ENCODE peak calls at places on chromosomes 5 and 9, in six cellular contexts. One of them, this sample, is unnamed.

GRCh38 chr5:158155087-158155486 is 296.1 kb upstream of the CLINT1 start:
- ATAC-seq in right lobe of liver: no peak
- ATAC-seq in activated naive CD8-positive, alpha-beta T cell treated with anti-CD3 and anti-CD28 coated beads, Interleukin-2, amount 10 ng/mL, durations not matched to agents 7 days and 5 days: no peak
- ATAC-seq in activated CD8-positive, alpha-beta memory T cell treated with anti-CD3 and anti-CD28 coated beads, Interleukin-2, amount 10 ng/mL, durations not matched to agents 7 days and 5 days: no peak
- ATAC-seq in psoas muscle: no peak
- ATAC-seq in foreskin keratinocyte: no peak
- ATAC-seq in this sample: no peak

GRCh38 chr5:124536333-124536732 is 210.1 kb downstream of the ZNF608 start:
- ATAC-seq in right lobe of liver: peak
- ATAC-seq in activated naive CD8-positive, alpha-beta T cell treated with anti-CD3 and anti-CD28 coated beads, Interleukin-2, amount 10 ng/mL, durations not matched to agents 7 days and 5 days: no peak
- ATAC-seq in activated CD8-positive, alpha-beta memory T cell treated with anti-CD3 and anti-CD28 coated beads, Interleukin-2, amount 10 ng/mL, durations not matched to agents 7 days and 5 days: no peak
- ATAC-seq in psoas muscle: no peak
- ATAC-seq in foreskin keratinocyte: no peak
- ATAC-seq in this sample: no peak

GRCh38 chr5:107518219-107519015 is 152.3 kb downstream of the EFNA5 start:
- ATAC-seq in right lobe of liver: no peak
- ATAC-seq in activated naive CD8-positive, alpha-beta T cell treated with anti-CD3 and anti-CD28 coated beads, Interleukin-2, amount 10 ng/mL, durations not matched to agents 7 days and 5 days: no peak
- ATAC-seq in activated CD8-positive, alpha-beta memory T cell treated with anti-CD3 and anti-CD28 coated beads, Interleukin-2, amount 10 ng/mL, durations not matched to agents 7 days and 5 days: no peak
- ATAC-seq in psoas muscle: no peak
- ATAC-seq in foreskin keratinocyte: no peak
- ATAC-seq in this sample: no peak

GRCh38 chr5:104652271-104652861 is 1089.8 kb upstream of the NUDT12 start:
- ATAC-seq in right lobe of liver: no peak
- ATAC-seq in activated naive CD8-positive, alpha-beta T cell treated with anti-CD3 and anti-CD28 coated beads, Interleukin-2, amount 10 ng/mL, durations not matched to agents 7 days and 5 days: no peak
- ATAC-seq in activated CD8-positive, alpha-beta memory T cell treated with anti-CD3 and anti-CD28 coated beads, Interleukin-2, amount 10 ng/mL, durations not matched to agents 7 days and 5 days: no peak
- ATAC-seq in psoas muscle: no peak
- ATAC-seq in foreskin keratinocyte: peak
- ATAC-seq in this sample: no peak

GRCh38 chr9:126589349-126589748 is 24.4 kb upstream of the LMX1B start:
- ATAC-seq in right lobe of liver: no peak
- ATAC-seq in activated naive CD8-positive, alpha-beta T cell treated with anti-CD3 and anti-CD28 coated beads, Interleukin-2, amount 10 ng/mL, durations not matched to agents 7 days and 5 days: no peak
- ATAC-seq in activated CD8-positive, alpha-beta memory T cell treated with anti-CD3 and anti-CD28 coated beads, Interleukin-2, amount 10 ng/mL, durations not matched to agents 7 days and 5 days: no peak
- ATAC-seq in psoas muscle: no peak
- ATAC-seq in foreskin keratinocyte: no peak
- ATAC-seq in this sample: no peak

GRCh38 chr9:78383130-78383529 is 86.2 kb downstream of the PSAT1 start:
- ATAC-seq in right lobe of liver: no peak
- ATAC-seq in activated naive CD8-positive, alpha-beta T cell treated with anti-CD3 and anti-CD28 coated beads, Interleukin-2, amount 10 ng/mL, durations not matched to agents 7 days and 5 days: no peak
- ATAC-seq in activated CD8-positive, alpha-beta memory T cell treated with anti-CD3 and anti-CD28 coated beads, Interleukin-2, amount 10 ng/mL, durations not matched to agents 7 days and 5 days: no peak
- ATAC-seq in psoas muscle: no peak
- ATAC-seq in foreskin keratinocyte: no peak
- ATAC-seq in this sample: no peak

GRCh38 chr9:535356-535755 is 306.1 kb upstream of the DMRT1 start:
- ATAC-seq in right lobe of liver: no peak
- ATAC-seq in activated naive CD8-positive, alpha-beta T cell treated with anti-CD3 and anti-CD28 coated beads, Interleukin-2, amount 10 ng/mL, durations not matched to agents 7 days and 5 days: no peak
- ATAC-seq in activated CD8-positive, alpha-beta memory T cell treated with anti-CD3 and anti-CD28 coated beads, Interleukin-2, amount 10 ng/mL, durations not matched to agents 7 days and 5 days: no peak
- ATAC-seq in psoas muscle: no peak
- ATAC-seq in foreskin keratinocyte: no peak
- ATAC-seq in this sample: no peak

GRCh38 chr9:115694014-115694413 is 459.6 kb upstream of the PAPPA start:
- ATAC-seq in right lobe of liver: no peak
- ATAC-seq in activated naive CD8-positive, alpha-beta T cell treated with anti-CD3 and anti-CD28 coated beads, Interleukin-2, amount 10 ng/mL, durations not matched to agents 7 days and 5 days: no peak
- ATAC-seq in activated CD8-positive, alpha-beta memory T cell treated with anti-CD3 and anti-CD28 coated beads, Interleukin-2, amount 10 ng/mL, durations not matched to agents 7 days and 5 days: no peak
- ATAC-seq in psoas muscle: peak
- ATAC-seq in foreskin keratinocyte: no peak
- ATAC-seq in this sample: no peak

GRCh38 chr5:132905938-132906337 is 32.5 kb downstream of the LEAP2 start:
- ATAC-seq in right lobe of liver: peak
- ATAC-seq in activated naive CD8-positive, alpha-beta T cell treated with anti-CD3 and anti-CD28 coated beads, Interleukin-2, amount 10 ng/mL, durations not matched to agents 7 days and 5 days: no peak
- ATAC-seq in activated CD8-positive, alpha-beta memory T cell treated with anti-CD3 and anti-CD28 coated beads, Interleukin-2, amount 10 ng/mL, durations not matched to agents 7 days and 5 days: no peak
- ATAC-seq in psoas muscle: peak
- ATAC-seq in foreskin keratinocyte: peak
- ATAC-seq in this sample: no peak

GRCh38 chr9:109098960-109099308 is 20.8 kb downstream of the TMEM245 start:
- ATAC-seq in right lobe of liver: peak
- ATAC-seq in activated naive CD8-positive, alpha-beta T cell treated with anti-CD3 and anti-CD28 coated beads, Interleukin-2, amount 10 ng/mL, durations not matched to agents 7 days and 5 days: no peak
- ATAC-seq in activated CD8-positive, alpha-beta memory T cell treated with anti-CD3 and anti-CD28 coated beads, Interleukin-2, amount 10 ng/mL, durations not matched to agents 7 days and 5 days: no peak
- ATAC-seq in psoas muscle: peak
- ATAC-seq in foreskin keratinocyte: no peak
- ATAC-seq in this sample: no peak

GRCh38 chr5:23269981-23270380 is 237.4 kb upstream of the PRDM9 start:
- ATAC-seq in right lobe of liver: no peak
- ATAC-seq in activated naive CD8-positive, alpha-beta T cell treated with anti-CD3 and anti-CD28 coated beads, Interleukin-2, amount 10 ng/mL, durations not matched to agents 7 days and 5 days: no peak
- ATAC-seq in activated CD8-positive, alpha-beta memory T cell treated with anti-CD3 and anti-CD28 coated beads, Interleukin-2, amount 10 ng/mL, durations not matched to agents 7 days and 5 days: no peak
- ATAC-seq in psoas muscle: no peak
- ATAC-seq in foreskin keratinocyte: peak
- ATAC-seq in this sample: no peak

GRCh38 chr5:76074487-76074886 is 8.7 kb upstream of the SV2C start:
- ATAC-seq in right lobe of liver: no peak
- ATAC-seq in activated naive CD8-positive, alpha-beta T cell treated with anti-CD3 and anti-CD28 coated beads, Interleukin-2, amount 10 ng/mL, durations not matched to agents 7 days and 5 days: peak
- ATAC-seq in activated CD8-positive, alpha-beta memory T cell treated with anti-CD3 and anti-CD28 coated beads, Interleukin-2, amount 10 ng/mL, durations not matched to agents 7 days and 5 days: peak
- ATAC-seq in psoas muscle: no peak
- ATAC-seq in foreskin keratinocyte: no peak
- ATAC-seq in this sample: peak

GRCh38 chr5:175253597-175253996 is 190.4 kb downstream of the DRD1 start:
- ATAC-seq in right lobe of liver: no peak
- ATAC-seq in activated naive CD8-positive, alpha-beta T cell treated with anti-CD3 and anti-CD28 coated beads, Interleukin-2, amount 10 ng/mL, durations not matched to agents 7 days and 5 days: no peak
- ATAC-seq in activated CD8-positive, alpha-beta memory T cell treated with anti-CD3 and anti-CD28 coated beads, Interleukin-2, amount 10 ng/mL, durations not matched to agents 7 days and 5 days: no peak
- ATAC-seq in psoas muscle: no peak
- ATAC-seq in foreskin keratinocyte: peak
- ATAC-seq in this sample: peak

GRCh38 chr5:68087866-68088265 is 127.7 kb upstream of the PIK3R1 start:
- ATAC-seq in right lobe of liver: peak
- ATAC-seq in activated naive CD8-positive, alpha-beta T cell treated with anti-CD3 and anti-CD28 coated beads, Interleukin-2, amount 10 ng/mL, durations not matched to agents 7 days and 5 days: no peak
- ATAC-seq in activated CD8-positive, alpha-beta memory T cell treated with anti-CD3 and anti-CD28 coated beads, Interleukin-2, amount 10 ng/mL, durations not matched to agents 7 days and 5 days: no peak
- ATAC-seq in psoas muscle: no peak
- ATAC-seq in foreskin keratinocyte: no peak
- ATAC-seq in this sample: no peak

GRCh38 chr9:112169368-112169767 is 5.7 kb downstream of the SUSD1 start:
- ATAC-seq in right lobe of liver: no peak
- ATAC-seq in activated naive CD8-positive, alpha-beta T cell treated with anti-CD3 and anti-CD28 coated beads, Interleukin-2, amount 10 ng/mL, durations not matched to agents 7 days and 5 days: no peak
- ATAC-seq in activated CD8-positive, alpha-beta memory T cell treated with anti-CD3 and anti-CD28 coated beads, Interleukin-2, amount 10 ng/mL, durations not matched to agents 7 days and 5 days: no peak
- ATAC-seq in psoas muscle: no peak
- ATAC-seq in foreskin keratinocyte: peak
- ATAC-seq in this sample: no peak

GRCh38 chr5:72503888-72504491 is 3.2 kb downstream of the ZNF366 start:
- ATAC-seq in right lobe of liver: peak
- ATAC-seq in activated naive CD8-positive, alpha-beta T cell treated with anti-CD3 and anti-CD28 coated beads, Interleukin-2, amount 10 ng/mL, durations not matched to agents 7 days and 5 days: no peak
- ATAC-seq in activated CD8-positive, alpha-beta memory T cell treated with anti-CD3 and anti-CD28 coated beads, Interleukin-2, amount 10 ng/mL, durations not matched to agents 7 days and 5 days: no peak
- ATAC-seq in psoas muscle: peak
- ATAC-seq in foreskin keratinocyte: no peak
- ATAC-seq in this sample: no peak

GRCh38 chr9:14309403-14309802 is 4.5 kb downstream of the NFIB start:
- ATAC-seq in right lobe of liver: peak
- ATAC-seq in activated naive CD8-positive, alpha-beta T cell treated with anti-CD3 and anti-CD28 coated beads, Interleukin-2, amount 10 ng/mL, durations not matched to agents 7 days and 5 days: no peak
- ATAC-seq in activated CD8-positive, alpha-beta memory T cell treated with anti-CD3 and anti-CD28 coated beads, Interleukin-2, amount 10 ng/mL, durations not matched to agents 7 days and 5 days: no peak
- ATAC-seq in psoas muscle: no peak
- ATAC-seq in foreskin keratinocyte: peak
- ATAC-seq in this sample: peak

GRCh38 chr9:27519466-27520465 is 4.3 kb upstream of the IFNK start:
- ATAC-seq in right lobe of liver: no peak
- ATAC-seq in activated naive CD8-positive, alpha-beta T cell treated with anti-CD3 and anti-CD28 coated beads, Interleukin-2, amount 10 ng/mL, durations not matched to agents 7 days and 5 days: no peak
- ATAC-seq in activated CD8-positive, alpha-beta memory T cell treated with anti-CD3 and anti-CD28 coated beads, Interleukin-2, amount 10 ng/mL, durations not matched to agents 7 days and 5 days: no peak
- ATAC-seq in psoas muscle: no peak
- ATAC-seq in foreskin keratinocyte: peak
- ATAC-seq in this sample: no peak

GRCh38 chr9:6014668-6015270 is 655 bp downstream of the RANBP6 start:
- ATAC-seq in right lobe of liver: peak
- ATAC-seq in activated naive CD8-positive, alpha-beta T cell treated with anti-CD3 and anti-CD28 coated beads, Interleukin-2, amount 10 ng/mL, durations not matched to agents 7 days and 5 days: no peak
- ATAC-seq in activated CD8-positive, alpha-beta memory T cell treated with anti-CD3 and anti-CD28 coated beads, Interleukin-2, amount 10 ng/mL, durations not matched to agents 7 days and 5 days: peak
- ATAC-seq in psoas muscle: peak
- ATAC-seq in foreskin keratinocyte: peak
- ATAC-seq in this sample: peak

GRCh38 chr5:80211292-80211691 is 44.6 kb downstream of the SERINC5 start:
- ATAC-seq in right lobe of liver: no peak
- ATAC-seq in activated naive CD8-positive, alpha-beta T cell treated with anti-CD3 and anti-CD28 coated beads, Interleukin-2, amount 10 ng/mL, durations not matched to agents 7 days and 5 days: no peak
- ATAC-seq in activated CD8-positive, alpha-beta memory T cell treated with anti-CD3 and anti-CD28 coated beads, Interleukin-2, amount 10 ng/mL, durations not matched to agents 7 days and 5 days: no peak
- ATAC-seq in psoas muscle: no peak
- ATAC-seq in foreskin keratinocyte: no peak
- ATAC-seq in this sample: no peak

GRCh38 chr5:135497971-135498661 is 37.6 kb downstream of the NEUROG1 start:
- ATAC-seq in right lobe of liver: no peak
- ATAC-seq in activated naive CD8-positive, alpha-beta T cell treated with anti-CD3 and anti-CD28 coated beads, Interleukin-2, amount 10 ng/mL, durations not matched to agents 7 days and 5 days: no peak
- ATAC-seq in activated CD8-positive, alpha-beta memory T cell treated with anti-CD3 and anti-CD28 coated beads, Interleukin-2, amount 10 ng/mL, durations not matched to agents 7 days and 5 days: no peak
- ATAC-seq in psoas muscle: no peak
- ATAC-seq in foreskin keratinocyte: peak
- ATAC-seq in this sample: no peak

GRCh38 chr5:149766460-149767277 is 36.6 kb downstream of the PPARGC1B start:
- ATAC-seq in right lobe of liver: no peak
- ATAC-seq in activated naive CD8-positive, alpha-beta T cell treated with anti-CD3 and anti-CD28 coated beads, Interleukin-2, amount 10 ng/mL, durations not matched to agents 7 days and 5 days: no peak
- ATAC-seq in activated CD8-positive, alpha-beta memory T cell treated with anti-CD3 and anti-CD28 coated beads, Interleukin-2, amount 10 ng/mL, durations not matched to agents 7 days and 5 days: no peak
- ATAC-seq in psoas muscle: no peak
- ATAC-seq in foreskin keratinocyte: no peak
- ATAC-seq in this sample: no peak

GRCh38 chr5:34562791-34563190 is 93.3 kb upstream of the RAI14 start:
- ATAC-seq in right lobe of liver: no peak
- ATAC-seq in activated naive CD8-positive, alpha-beta T cell treated with anti-CD3 and anti-CD28 coated beads, Interleukin-2, amount 10 ng/mL, durations not matched to agents 7 days and 5 days: no peak
- ATAC-seq in activated CD8-positive, alpha-beta memory T cell treated with anti-CD3 and anti-CD28 coated beads, Interleukin-2, amount 10 ng/mL, durations not matched to agents 7 days and 5 days: no peak
- ATAC-seq in psoas muscle: no peak
- ATAC-seq in foreskin keratinocyte: no peak
- ATAC-seq in this sample: no peak

GRCh38 chr9:91948423-91949292 is 1.4 kb downstream of the ROR2 start:
- ATAC-seq in right lobe of liver: peak
- ATAC-seq in activated naive CD8-positive, alpha-beta T cell treated with anti-CD3 and anti-CD28 coated beads, Interleukin-2, amount 10 ng/mL, durations not matched to agents 7 days and 5 days: peak
- ATAC-seq in activated CD8-positive, alpha-beta memory T cell treated with anti-CD3 and anti-CD28 coated beads, Interleukin-2, amount 10 ng/mL, durations not matched to agents 7 days and 5 days: peak
- ATAC-seq in psoas muscle: no peak
- ATAC-seq in foreskin keratinocyte: peak
- ATAC-seq in this sample: peak

GRCh38 chr5:91111473-91112238 is 271.5 kb downstream of the ARRDC3 start:
- ATAC-seq in right lobe of liver: peak
- ATAC-seq in activated naive CD8-positive, alpha-beta T cell treated with anti-CD3 and anti-CD28 coated beads, Interleukin-2, amount 10 ng/mL, durations not matched to agents 7 days and 5 days: no peak
- ATAC-seq in activated CD8-positive, alpha-beta memory T cell treated with anti-CD3 and anti-CD28 coated beads, Interleukin-2, amount 10 ng/mL, durations not matched to agents 7 days and 5 days: no peak
- ATAC-seq in psoas muscle: no peak
- ATAC-seq in foreskin keratinocyte: no peak
- ATAC-seq in this sample: no peak

GRCh38 chr5:124599048-124599973 is 147.1 kb downstream of the ZNF608 start:
- ATAC-seq in right lobe of liver: peak
- ATAC-seq in activated naive CD8-positive, alpha-beta T cell treated with anti-CD3 and anti-CD28 coated beads, Interleukin-2, amount 10 ng/mL, durations not matched to agents 7 days and 5 days: no peak
- ATAC-seq in activated CD8-positive, alpha-beta memory T cell treated with anti-CD3 and anti-CD28 coated beads, Interleukin-2, amount 10 ng/mL, durations not matched to agents 7 days and 5 days: no peak
- ATAC-seq in psoas muscle: peak
- ATAC-seq in foreskin keratinocyte: no peak
- ATAC-seq in this sample: no peak

GRCh38 chr5:52150501-52150900 is 637.2 kb upstream of the ITGA1 start:
- ATAC-seq in right lobe of liver: peak
- ATAC-seq in activated naive CD8-positive, alpha-beta T cell treated with anti-CD3 and anti-CD28 coated beads, Interleukin-2, amount 10 ng/mL, durations not matched to agents 7 days and 5 days: no peak
- ATAC-seq in activated CD8-positive, alpha-beta memory T cell treated with anti-CD3 and anti-CD28 coated beads, Interleukin-2, amount 10 ng/mL, durations not matched to agents 7 days and 5 days: no peak
- ATAC-seq in psoas muscle: no peak
- ATAC-seq in foreskin keratinocyte: no peak
- ATAC-seq in this sample: no peak

GRCh38 chr5:56683733-56684132 is 131.6 kb upstream of the MAP3K1 start:
- ATAC-seq in right lobe of liver: no peak
- ATAC-seq in activated naive CD8-positive, alpha-beta T cell treated with anti-CD3 and anti-CD28 coated beads, Interleukin-2, amount 10 ng/mL, durations not matched to agents 7 days and 5 days: no peak
- ATAC-seq in activated CD8-positive, alpha-beta memory T cell treated with anti-CD3 and anti-CD28 coated beads, Interleukin-2, amount 10 ng/mL, durations not matched to agents 7 days and 5 days: no peak
- ATAC-seq in psoas muscle: no peak
- ATAC-seq in foreskin keratinocyte: no peak
- ATAC-seq in this sample: no peak

GRCh38 chr5:119036101-119036762 is 34.7 kb upstream of the DMXL1 start:
- ATAC-seq in right lobe of liver: no peak
- ATAC-seq in activated naive CD8-positive, alpha-beta T cell treated with anti-CD3 and anti-CD28 coated beads, Interleukin-2, amount 10 ng/mL, durations not matched to agents 7 days and 5 days: no peak
- ATAC-seq in activated CD8-positive, alpha-beta memory T cell treated with anti-CD3 and anti-CD28 coated beads, Interleukin-2, amount 10 ng/mL, durations not matched to agents 7 days and 5 days: no peak
- ATAC-seq in psoas muscle: no peak
- ATAC-seq in foreskin keratinocyte: peak
- ATAC-seq in this sample: peak

GRCh38 chr5:52786937-52787599 is 648 bp upstream of the ITGA1 start:
- ATAC-seq in right lobe of liver: peak
- ATAC-seq in activated naive CD8-positive, alpha-beta T cell treated with anti-CD3 and anti-CD28 coated beads, Interleukin-2, amount 10 ng/mL, durations not matched to agents 7 days and 5 days: peak
- ATAC-seq in activated CD8-positive, alpha-beta memory T cell treated with anti-CD3 and anti-CD28 coated beads, Interleukin-2, amount 10 ng/mL, durations not matched to agents 7 days and 5 days: no peak
- ATAC-seq in psoas muscle: peak
- ATAC-seq in foreskin keratinocyte: peak
- ATAC-seq in this sample: peak

GRCh38 chr5:168947212-168947868 is 353.6 kb downstream of the SLIT3 start:
- ATAC-seq in right lobe of liver: peak
- ATAC-seq in activated naive CD8-positive, alpha-beta T cell treated with anti-CD3 and anti-CD28 coated beads, Interleukin-2, amount 10 ng/mL, durations not matched to agents 7 days and 5 days: no peak
- ATAC-seq in activated CD8-positive, alpha-beta memory T cell treated with anti-CD3 and anti-CD28 coated beads, Interleukin-2, amount 10 ng/mL, durations not matched to agents 7 days and 5 days: peak
- ATAC-seq in psoas muscle: no peak
- ATAC-seq in foreskin keratinocyte: peak
- ATAC-seq in this sample: no peak

GRCh38 chr9:85230081-85230480 is 511.7 kb downstream of the AGTPBP1 start:
- ATAC-seq in right lobe of liver: no peak
- ATAC-seq in activated naive CD8-positive, alpha-beta T cell treated with anti-CD3 and anti-CD28 coated beads, Interleukin-2, amount 10 ng/mL, durations not matched to agents 7 days and 5 days: no peak
- ATAC-seq in activated CD8-positive, alpha-beta memory T cell treated with anti-CD3 and anti-CD28 coated beads, Interleukin-2, amount 10 ng/mL, durations not matched to agents 7 days and 5 days: no peak
- ATAC-seq in psoas muscle: no peak
- ATAC-seq in foreskin keratinocyte: no peak
- ATAC-seq in this sample: no peak

GRCh38 chr5:143431789-143432188 is 28.3 kb upstream of the NR3C1 start:
- ATAC-seq in right lobe of liver: no peak
- ATAC-seq in activated naive CD8-positive, alpha-beta T cell treated with anti-CD3 and anti-CD28 coated beads, Interleukin-2, amount 10 ng/mL, durations not matched to agents 7 days and 5 days: no peak
- ATAC-seq in activated CD8-positive, alpha-beta memory T cell treated with anti-CD3 and anti-CD28 coated beads, Interleukin-2, amount 10 ng/mL, durations not matched to agents 7 days and 5 days: no peak
- ATAC-seq in psoas muscle: no peak
- ATAC-seq in foreskin keratinocyte: no peak
- ATAC-seq in this sample: peak

This sample was measured in activated T-helper 17 cell treated with anti-CD3 and anti-CD28 coated beads, Interleukin-2, amount 50 U/mL, for 72 hours.